ENCODE peak calls at places on chromosomes 13 and 19, in nine cellular contexts. Y is neural progenitor cell, C is uterus, F is stomach, Z is PC-9, W is AG04450, H is GM23338, S is tibial artery, R is upper lobe of right lung. D is an unnamed sample.

GRCh38 chr13:82878536-82878935 is 1003.7 kb downstream of the SLITRK1 start:
- DNase-seq in Y (no peak), C (no peak), F (no peak), Z (no peak), W (no peak), H (no peak), S (no peak), R (no peak), D (no peak)

GRCh38 chr13:35784286-35784951 is 307.9 kb upstream of the MAB21L1 start:
- DNase-seq in Y (no peak), C (no peak), F (no peak), Z (no peak), W (no peak), H (no peak), S (no peak), R (no peak), D (no peak)

GRCh38 chr13:40053401-40053800 is 397.9 kb downstream of the COG6 start:
- DNase-seq in Y (no peak), C (no peak), F (no peak), Z (no peak), W (no peak), H (no peak), S (no peak), R (no peak), D (no peak)

GRCh38 chr19:11106477-11106876 is 17.2 kb downstream of the LDLR start:
- DNase-seq in Y (no peak), C (no peak), F (no peak), Z (no peak), W (no peak), H (no peak), S (no peak), R (no peak), D (no peak)

GRCh38 chr13:28494861-28495585 is at the start of gene FLT1:
- DNase-seq in Y (peak; percentile 80), C (peak; percentile 26), F (peak; percentile 27), Z (no peak), W (no peak), H (peak; percentile 93), S (no peak), R (peak; percentile 77), D (peak; percentile 71)

GRCh38 chr19:15403151-15403531 is 15.6 kb downstream of the AKAP8L start:
- DNase-seq in Y (no peak), C (no peak), F (no peak), Z (no peak), W (no peak), H (no peak), S (peak; percentile 61), R (no peak), D (no peak)

GRCh38 chr19:6632002-6632621 is 37.8 kb downstream of the TNFSF14 start:
- DNase-seq in Y (peak; percentile 86), C (peak; percentile 39), F (peak; percentile 72), Z (peak; percentile 50), W (no peak), H (peak; percentile 91), S (no peak), R (no peak), D (peak; percentile 75)

GRCh38 chr19:22628401-22628800 is 5.7 kb upstream of the ZNF492 start:
- DNase-seq in Y (no peak), C (no peak), F (no peak), Z (no peak), W (no peak), H (no peak), S (no peak), R (no peak), D (no peak)

GRCh38 chr19:13043285-13043684 is 48.0 kb downstream of the NFIX start:
- DNase-seq in Y (no peak), C (no peak), F (no peak), Z (no peak), W (no peak), H (no peak), S (no peak), R (no peak), D (no peak)

GRCh38 chr19:17530586-17530985 is 19.1 kb downstream of the PGLS start:
- DNase-seq in Y (no peak), C (no peak), F (no peak), Z (no peak), W (no peak), H (peak; percentile 73), S (no peak), R (no peak), D (peak; percentile 53)

GRCh38 chr19:13920940-13921744 is 15.1 kb downstream of the CC2D1A start:
- DNase-seq in Y (peak; percentile 50), C (no peak), F (no peak), Z (no peak), W (no peak), H (peak; percentile 76), S (no peak), R (no peak), D (peak; percentile 51)

GRCh38 chr19:33375760-33376159 is 2.3 kb downstream of the CEBPG start:
- DNase-seq in Y (no peak), C (peak; percentile 61), F (no peak), Z (no peak), W (no peak), H (no peak), S (no peak), R (no peak), D (no peak)

GRCh38 chr19:55070755-55071502 is 4.7 kb upstream of the EPS8L1 start:
- DNase-seq in Y (no peak), C (no peak), F (peak; percentile 73), Z (peak; percentile 97), W (peak; percentile 11), H (no peak), S (no peak), R (no peak), D (no peak)

GRCh38 chr13:46010148-46010547 is 42.4 kb downstream of the ZC3H13 start:
- DNase-seq in Y (peak; percentile 40), C (no peak), F (no peak), Z (no peak), W (no peak), H (peak; percentile 49), S (no peak), R (no peak), D (no peak)

GRCh38 chr13:75421987-75422386 is 60.0 kb downstream of the TBC1D4 start:
- DNase-seq in Y (no peak), C (no peak), F (no peak), Z (no peak), W (no peak), H (no peak), S (no peak), R (no peak), D (no peak)

DNA sequence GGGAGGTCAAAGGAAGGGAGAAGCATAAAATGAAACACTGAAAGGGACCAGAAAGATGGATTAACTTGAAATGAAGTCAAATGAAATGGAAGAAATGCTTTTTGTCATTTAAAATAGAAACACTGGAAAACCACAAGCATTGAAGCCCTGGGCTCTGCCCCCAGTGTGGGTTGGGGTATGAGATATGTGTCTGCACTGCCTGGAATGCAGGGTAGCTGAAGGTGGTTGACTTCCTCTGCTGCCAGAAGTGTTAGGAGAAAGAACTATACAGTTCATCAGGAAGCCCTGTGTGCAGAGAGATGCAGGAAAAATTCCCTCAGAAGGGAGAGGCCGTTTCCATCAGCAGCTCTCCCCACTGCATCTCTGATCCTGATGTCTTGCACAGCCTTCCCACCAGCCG is 69.2 kb downstream of the DHRS12 start:
- DNase-seq in Y (no peak), C (no peak), F (no peak), Z (no peak), W (no peak), H (no peak), S (no peak), R (no peak), D (no peak)
- TF ChIP-seq CTCF in Y (no peak), C (no peak), F (no peak), Z (no peak), W (no peak), H (no peak), S (no peak), R (no peak), D (no peak)

GRCh38 chr13:24168392-24168750 is 7.9 kb downstream of the SPATA13 start:
- DNase-seq in Y (peak; percentile 67), C (no peak), F (no peak), Z (no peak), W (no peak), H (no peak), S (no peak), R (no peak), D (no peak)
- H3K4me3 ChIP-seq in Y (no peak overlapping the region), C (no peak overlapping the region), F (no peak overlapping the region), Z (no peak overlapping the region), W (no peak overlapping the region), H (no peak overlapping the region), S (no peak overlapping the region), R (no peak overlapping the region), D (no peak overlapping the region)

GRCh38 chr13:110281736-110282135 is 25.2 kb downstream of the COL4A1 start:
- DNase-seq in Y (no peak), C (no peak), F (no peak), Z (no peak), W (no peak), H (no peak), S (no peak), R (no peak), D (peak; percentile 63)
- H3K27ac ChIP-seq in Y (no peak overlapping the region), C (peak overlapping the region; percentile 65), F (peak overlapping the region; percentile 16), Z (no peak overlapping the region), W (no peak overlapping the region), H (no peak overlapping the region), S (peak overlapping the region; percentile 70), R (no peak overlapping the region), D (no peak overlapping the region)

GRCh38 chr13:99656092-99656745 is 154.9 kb downstream of the TM9SF2 start:
- DNase-seq in Y (peak; percentile 89), C (peak; percentile 75), F (peak; percentile 84), Z (peak; percentile 60), W (peak; percentile 18), H (peak; percentile 93), S (peak; percentile 80), R (no peak), D (peak; percentile 93)

GRCh38 chr13:99659234-99659633 is 158.0 kb downstream of the TM9SF2 start:
- DNase-seq in Y (peak; percentile 21), C (no peak), F (no peak), Z (no peak), W (no peak), H (peak; percentile 65), S (no peak), R (no peak), D (no peak)

GRCh38 chr13:99656843-99657506 is 155.7 kb downstream of the TM9SF2 start:
- DNase-seq in Y (peak; percentile 27), C (no peak), F (no peak), Z (no peak), W (no peak), H (no peak), S (no peak), R (no peak), D (no peak)

GRCh38 chr13:99658266-99658991 is 157.2 kb downstream of the TM9SF2 start:
- DNase-seq in Y (peak; percentile 83), C (peak; percentile 52), F (peak; percentile 65), Z (no peak), W (no peak), H (peak; percentile 80), S (peak; percentile 66), R (peak; percentile 81), D (peak; percentile 80)

GRCh38 chr13:99657848-99658265 is 156.6 kb downstream of the TM9SF2 start:
- DNase-seq in Y (peak; percentile 79), C (peak; percentile 35), F (peak; percentile 49), Z (no peak), W (no peak), H (peak; percentile 73), S (peak; percentile 69), R (peak; percentile 67), D (peak; percentile 80)
- TF ChIP-seq CTCF in Y (no peak), C (no peak), F (no peak), Z (no peak), W (peak; percentile 10), H (peak; percentile 14), S (no peak), R (no peak), D (peak; percentile 40)

GRCh38 chr13:50544226-50544625 is 299.3 kb downstream of the DLEU7 start:
- DNase-seq in Y (no peak), C (no peak), F (no peak), Z (no peak), W (no peak), H (no peak), S (no peak), R (no peak), D (no peak)
- H3K4me3 ChIP-seq in Y (no peak overlapping the region), C (no peak overlapping the region), F (no peak overlapping the region), Z (no peak overlapping the region), W (no peak overlapping the region), H (peak overlapping the region; percentile 1), S (no peak overlapping the region), R (no peak overlapping the region), D (no peak overlapping the region)

D was measured in WERI-Rb-1.